ENCODE peak calls at places on chromosome 3, in six cellular contexts. Z is neural progenitor cell, J is ovary, F is GM23338, W is fibroblast of lung, P is HFFc6. R is an unnamed sample.
A peak's percentile ranks its signal among the peaks of the same experiment; 100 is the strongest.

GRCh38 chr3:156750874-156751245 is 75.3 kb upstream of the LEKR1 start:
- DNase-seq in Z (peak; percentile 27), J (no peak), F (peak; percentile 50), W (peak; percentile 78), P (peak; percentile 60), R (no peak)

GRCh38 chr3:10192953-10193691 is 28.4 kb downstream of the IRAK2 start:
- DNase-seq in Z (peak; percentile 29), J (no peak), F (peak; percentile 77), W (peak; percentile 93), P (peak; percentile 95), R (peak; percentile 59)

GRCh38 chr3:54853573-54854404 is 74.1 kb downstream of the LRTM1 start:
- DNase-seq in Z (peak; percentile 91), J (peak; percentile 80), F (peak; percentile 84), W (peak; percentile 61), P (peak; percentile 38), R (peak; percentile 91)

GRCh38 chr3:158508481-158508880 is 62.5 kb upstream of the MLF1 start:
- DNase-seq in Z (no peak), J (no peak), F (no peak), W (peak; percentile 77), P (peak; percentile 67), R (no peak)

GRCh38 chr3:541328-541727 is 344.8 kb downstream of the CHL1 start:
- DNase-seq in Z (no peak), J (no peak), F (peak; percentile 13), W (no peak), P (no peak), R (peak; percentile 11)

GRCh38 chr3:98985406-98985805 is 83.9 kb upstream of the DCBLD2 start:
- DNase-seq in Z (no peak), J (no peak), F (no peak), W (peak; percentile 38), P (no peak), R (no peak)

GRCh38 chr3:107367353-107367752 is 9.9 kb upstream of the CCDC54 start:
- DNase-seq in Z (no peak), J (no peak), F (peak; percentile 59), W (peak; percentile 90), P (peak; percentile 59), R (no peak)

GRCh38 chr3:31230425-31230824 is 302.3 kb upstream of the STT3B start:
- DNase-seq in Z (no peak), J (no peak), F (no peak), W (no peak), P (no peak), R (no peak)

GRCh38 chr3:17469954-17470353 is 272.5 kb downstream of the TBC1D5 start:
- DNase-seq in Z (no peak), J (no peak), F (no peak), W (no peak), P (no peak), R (no peak)

GRCh38 chr3:17478673-17479072 is 263.8 kb downstream of the TBC1D5 start:
- DNase-seq in Z (no peak), J (no peak), F (no peak), W (peak; percentile 61), P (peak; percentile 83), R (no peak)

GRCh38 chr3:17469520-17469919 is 272.9 kb downstream of the TBC1D5 start:
- DNase-seq in Z (no peak), J (no peak), F (no peak), W (no peak), P (no peak), R (no peak)

GRCh38 chr3:17473761-17474160 is 268.7 kb downstream of the TBC1D5 start:
- DNase-seq in Z (no peak), J (no peak), F (no peak), W (no peak), P (no peak), R (no peak)
- TF ChIP-seq CTCF in Z (no peak), J (no peak), F (no peak), W (peak; percentile 29), P (peak; percentile 77), R (no peak)

DNA sequence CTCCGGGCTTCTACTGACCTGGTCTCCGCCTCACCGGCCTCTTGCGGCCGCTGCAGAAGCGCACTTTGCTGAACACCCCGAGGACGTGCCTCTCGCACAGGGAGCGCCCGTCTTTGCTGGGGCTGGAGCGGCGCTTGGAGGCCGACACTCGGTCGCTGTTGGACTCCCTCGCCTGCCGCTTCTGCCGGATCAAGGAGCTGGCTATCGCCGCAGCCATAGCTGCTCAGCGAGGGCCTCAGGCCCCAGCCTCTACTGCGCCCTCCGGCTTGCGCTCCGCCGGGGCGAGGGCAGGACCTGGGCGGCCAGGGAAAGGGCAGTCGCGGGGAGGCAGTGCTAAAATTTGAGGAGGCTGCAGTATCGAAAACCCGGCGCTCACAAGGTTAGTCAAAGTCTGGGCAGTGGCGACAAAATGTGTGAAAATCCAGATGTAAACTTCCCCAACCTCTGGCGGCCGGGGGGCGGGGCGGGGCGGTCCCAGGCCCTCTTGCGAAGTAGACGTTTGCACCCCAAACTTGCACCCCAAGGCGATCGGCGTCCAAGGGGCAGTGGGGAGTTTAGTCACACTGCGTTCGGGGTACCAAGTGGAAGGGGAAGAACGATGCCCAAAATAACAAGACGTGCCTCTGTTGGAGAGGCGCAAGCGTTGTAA is 319.2 kb downstream of the FGF12 start:
- DNase-seq in Z (peak; percentile 73), J (no peak), F (peak; percentile 61), W (peak; percentile 63), P (no peak), R (peak; percentile 59)
- TF ChIP-seq CTCF in Z (no peak), J (no peak), F (no peak), W (no peak), P (no peak), R (no peak)

GRCh38 chr3:88640581-88640980 is 466.8 kb upstream of the EPHA3 start:
- DNase-seq in Z (no peak), J (no peak), F (no peak), W (peak; percentile 21), P (no peak), R (no peak)

DNA sequence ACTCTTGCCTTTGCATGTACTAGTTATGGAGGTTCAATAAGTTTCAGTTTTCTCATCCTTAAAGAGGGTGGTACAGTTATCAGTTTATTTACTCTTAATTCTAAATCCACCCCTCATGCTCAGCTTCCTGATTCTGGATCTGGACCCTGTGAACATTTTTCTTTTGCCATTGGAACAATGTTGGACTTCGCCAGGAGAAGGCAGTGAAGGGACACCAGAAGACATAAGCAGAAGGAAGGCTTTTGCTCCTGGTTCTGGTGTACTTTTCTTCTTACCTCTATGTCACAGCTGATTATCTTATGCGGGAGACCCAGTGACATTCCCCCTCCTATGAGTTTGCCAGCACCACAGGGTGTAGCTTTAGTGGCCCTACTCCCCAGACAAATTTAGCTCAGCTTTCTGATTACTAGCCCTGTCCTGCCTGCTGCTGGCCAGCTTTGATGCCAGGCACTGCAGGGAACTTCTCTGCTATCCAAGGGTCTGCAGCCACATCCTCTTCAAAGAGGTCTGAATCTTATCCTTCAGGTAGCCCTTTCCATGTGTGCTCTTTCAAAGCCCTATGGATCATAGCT is 466.3 kb upstream of the EPHA3 start:
- DNase-seq in Z (no peak), J (no peak), F (no peak), W (no peak), P (no peak), R (no peak)
- TF ChIP-seq CTCF in Z (peak; percentile 12), J (no peak), F (no peak), W (no peak), P (no peak), R (no peak)

GRCh38 chr3:96700322-96701315 is 113.8 kb upstream of the EPHA6 start:
- DNase-seq in Z (peak; percentile 56), J (no peak), F (peak; percentile 76), W (no peak), P (no peak), R (peak; percentile 6)
- TF ChIP-seq CTCF in Z (peak; percentile 67), J (no peak), F (peak; percentile 83), W (no peak), P (no peak), R (peak; percentile 44)

DNA sequence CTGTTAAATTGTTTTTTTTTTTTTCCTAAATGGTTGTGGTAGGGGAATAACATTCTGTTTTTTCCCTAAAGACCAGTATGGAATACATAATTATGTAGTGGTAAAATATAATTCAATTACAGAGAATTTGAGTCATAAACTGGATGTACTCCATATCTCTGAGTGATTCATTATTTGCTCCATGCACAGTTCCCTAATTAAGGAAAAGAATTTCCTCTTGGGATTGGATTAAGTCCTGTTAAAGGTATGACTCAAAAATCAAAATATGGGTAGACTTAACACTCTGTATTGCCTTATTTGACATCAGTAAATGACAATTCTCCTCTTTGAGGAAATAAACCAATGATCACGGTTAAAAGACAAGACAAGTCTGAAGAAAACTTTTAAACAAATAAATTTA is 78.0 kb upstream of the KCNH8 start:
- DNase-seq in Z (no peak), J (no peak), F (no peak), W (peak; percentile 21), P (no peak), R (no peak)
- TF ChIP-seq CTCF in Z (no peak), J (no peak), F (no peak), W (no peak), P (no peak), R (no peak)

GRCh38 chr3:150703756-150704344 is at the start of gene ERICH6:
- DNase-seq in Z (peak; percentile 95), J (peak; percentile 90), F (peak; percentile 97), W (peak; percentile 88), P (peak; percentile 88), R (peak; percentile 86)
- TF ChIP-seq CTCF in Z (peak; percentile 28), J (no peak), F (no peak), W (peak; percentile 8), P (peak; percentile 6), R (no peak)

DNA sequence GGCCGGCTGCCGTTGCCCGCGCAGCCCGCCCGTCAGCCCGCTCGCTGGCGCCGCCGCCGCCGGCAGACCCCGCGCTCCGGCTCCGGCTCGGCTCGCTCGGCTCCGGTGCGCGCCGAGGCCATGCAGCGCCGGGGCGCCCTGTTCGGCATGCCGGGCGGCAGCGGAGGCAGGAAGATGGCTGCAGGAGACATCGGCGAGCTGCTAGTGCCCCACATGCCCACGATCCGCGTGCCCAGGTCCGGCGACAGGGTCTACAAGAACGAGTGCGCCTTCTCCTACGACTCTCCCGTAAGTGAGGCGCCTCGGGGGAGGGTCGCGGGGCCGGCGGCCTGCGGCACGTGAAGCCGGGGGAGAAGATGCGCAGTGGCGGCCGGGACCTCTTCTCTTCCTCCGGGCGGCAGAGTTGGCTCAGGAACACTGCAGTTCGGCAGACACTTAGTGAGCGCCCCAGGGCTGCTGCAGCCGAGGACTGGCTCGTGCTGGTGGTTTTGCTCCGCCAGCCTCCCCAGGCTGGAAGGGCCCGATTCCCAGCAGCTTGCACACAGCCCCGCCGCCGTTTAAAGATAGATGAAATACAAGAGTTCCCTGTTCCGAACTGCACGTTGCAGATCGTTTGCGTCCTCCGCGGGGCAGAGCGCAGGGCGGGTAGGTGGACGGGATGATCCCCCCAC is 401 bp downstream of the USP13 start:
- DNase-seq in Z (peak; percentile 84), J (peak; percentile 77), F (peak; percentile 79), W (peak; percentile 83), P (peak; percentile 86), R (peak; percentile 73)
- TF ChIP-seq CTCF in Z (no peak), J (no peak), F (no peak), W (peak; percentile 13), P (peak; percentile 8), R (no peak)

GRCh38 chr3:159766563-159767185 is 222.0 kb upstream of the IL12A start:
- DNase-seq in Z (peak; percentile 56), J (no peak), F (peak; percentile 77), W (peak; percentile 54), P (peak; percentile 46), R (no peak)
- TF ChIP-seq CTCF in Z (peak; percentile 53), J (no peak), F (peak; percentile 52), W (peak; percentile 68), P (peak; percentile 79), R (peak; percentile 43)